ENCODE peak calls at places on chromosomes 1 and 21, in six cellular contexts. G, L, Z, A, X and V are unnamed samples.

GRCh38 chr1:108533351-108534083 is 26.4 kb upstream of the EEIG2 start:
- DNase-seq in X (no peak), A (no peak), L (peak; percentile 47), Z (no peak), G (no peak), V (no peak)

GRCh38 chr1:193539731-193540459 is 353.5 kb upstream of the B3GALT2 start:
- DNase-seq in X (no peak), Z (no peak), G (no peak), L (no peak), A (no peak), V (no peak)

GRCh38 chr1:168469690-168470089 is 74.1 kb downstream of the XCL2 start:
- DNase-seq in A (no peak), Z (peak; percentile 40), G (no peak), X (no peak), L (no peak), V (peak; percentile 77)

GRCh38 chr21:46217511-46218196 is 10.9 kb downstream of the LSS start:
- DNase-seq in L (no peak), A (no peak), X (no peak), Z (no peak), G (no peak), V (no peak)

GRCh38 chr1:22074803-22075202 is 22.3 kb downstream of the CDC42 start:
- DNase-seq in X (no peak), Z (no peak), L (no peak), A (no peak), G (no peak), V (no peak)

GRCh38 chr1:201002510-201002909 is 21.0 kb downstream of the KIF21B start:
- DNase-seq in G (no peak), A (no peak), Z (no peak), L (no peak), X (no peak), V (no peak)

GRCh38 chr1:23371987-23372386 is 2.4 kb upstream of the ZNF436 start:
- DNase-seq in G (peak; percentile 59), X (no peak), L (no peak), Z (no peak), A (no peak), V (no peak)

GRCh38 chr21:41222247-41223068 is 54.5 kb downstream of the BACE2 start:
- DNase-seq in Z (no peak), L (peak; percentile 17), X (no peak), A (no peak), G (no peak), V (no peak)

GRCh38 chr1:54816130-54816529 is 15.0 kb upstream of the TTC22 start:
- DNase-seq in A (no peak), Z (no peak), L (no peak), G (no peak), X (no peak), V (no peak)

GRCh38 chr1:19081218-19081893 is 124.9 kb upstream of the IFFO2 start:
- DNase-seq in L (no peak), G (no peak), Z (peak; percentile 50), A (no peak), X (no peak), V (peak; percentile 74)

GRCh38 chr1:15833069-15833679 is 14.3 kb upstream of the SPEN start:
- DNase-seq in X (no peak), A (no peak), L (peak; percentile 83), Z (no peak), G (peak; percentile 45), V (peak; percentile 28)

GRCh38 chr1:15835741-15836510 is 11.6 kb upstream of the SPEN start:
- DNase-seq in A (peak; percentile 96), L (peak; percentile 100), X (peak; percentile 98), G (peak; percentile 97), Z (peak; percentile 99), V (peak; percentile 99)

GRCh38 chr1:15835205-15835740 is 12.2 kb upstream of the SPEN start:
- DNase-seq in Z (no peak), A (no peak), G (no peak), L (no peak), X (no peak), V (no peak)

GRCh38 chr1:15833842-15834405 is 13.6 kb upstream of the SPEN start:
- DNase-seq in L (no peak), X (no peak), G (no peak), Z (no peak), A (no peak), V (no peak)

DNA sequence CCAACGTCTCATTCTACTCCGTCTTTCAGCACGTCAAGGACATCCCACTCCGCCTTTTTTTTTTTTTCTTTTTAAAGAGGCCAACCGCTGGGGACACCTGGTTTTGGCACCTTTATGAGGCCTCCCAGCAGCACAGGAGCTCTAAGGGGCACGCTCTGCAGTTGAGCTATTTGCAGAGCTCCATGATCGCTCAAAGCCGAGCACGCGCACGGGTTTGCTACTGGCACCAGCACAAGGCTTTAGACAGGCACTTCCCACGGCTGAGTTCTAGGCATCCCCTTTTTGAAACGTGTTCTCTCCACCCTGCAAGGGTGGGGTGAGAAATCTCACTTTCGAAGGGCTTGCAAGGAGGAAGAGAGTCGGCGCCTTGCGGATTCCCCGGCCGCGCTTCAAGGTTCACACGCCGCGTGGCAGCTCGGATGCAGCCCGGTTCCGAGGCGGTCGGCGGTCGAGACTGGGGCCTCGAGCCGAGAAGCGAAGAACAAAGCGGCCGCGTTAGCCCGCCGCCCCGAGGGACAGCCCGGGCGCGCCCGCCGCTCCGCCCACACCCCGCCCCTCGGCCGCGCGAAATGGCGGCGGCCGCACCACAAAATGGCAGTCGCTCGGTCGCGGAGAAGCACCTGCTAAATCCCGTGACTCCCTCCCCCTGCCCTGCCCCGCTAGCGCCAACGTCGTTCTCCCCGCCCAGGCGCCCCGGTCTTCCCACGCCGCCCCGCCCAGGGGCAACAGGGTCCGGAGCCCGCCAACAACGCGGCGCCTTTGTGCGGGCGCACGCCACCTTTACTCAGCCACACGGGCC is 12.9 kb upstream of the SPEN start:
- DNase-seq in Z (peak; percentile 91), X (peak; percentile 89), G (peak; percentile 90), A (peak; percentile 90), L (peak; percentile 86), V (peak; percentile 94)
- H2AFZ ChIP-seq in Z (peak overlapping the region; percentile 98), X (peak overlapping the region; percentile 81), G (no peak overlapping the region), A (no peak overlapping the region), L (peak overlapping the region; percentile 81), V (peak overlapping the region; percentile 64)

GRCh38 chr1:173118404-173118803 is 67.7 kb upstream of the TNFSF18 start:
- DNase-seq in Z (no peak), L (no peak), G (no peak), X (no peak), A (no peak), V (no peak)
- H2BK5ac ChIP-seq in Z (no peak overlapping the region), L (no peak overlapping the region), G (no peak overlapping the region), X (no peak overlapping the region), A (no peak overlapping the region), V (no peak overlapping the region)

DNA sequence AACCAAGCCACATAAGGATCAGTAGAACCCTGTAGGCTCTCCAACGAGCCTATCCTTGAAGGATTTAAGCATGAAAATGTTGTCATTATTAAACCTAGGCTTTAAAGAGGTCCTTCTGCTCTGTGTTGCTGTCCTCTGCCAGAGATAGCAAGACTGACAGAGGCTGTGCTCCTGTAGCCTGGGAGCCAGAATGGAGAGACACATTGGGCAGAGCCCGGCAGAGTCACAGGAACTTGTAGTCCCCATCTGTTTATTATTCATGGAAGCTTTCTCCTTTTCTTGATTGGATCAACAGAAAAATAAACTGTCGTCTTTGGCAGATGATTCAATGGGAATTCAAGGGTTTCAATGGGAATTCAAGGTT is 19.2 kb upstream of the SLAMF1 start:
- DNase-seq in Z (no peak), X (no peak), L (no peak), A (no peak), G (no peak), V (no peak)
- H4K8ac ChIP-seq in Z (no peak overlapping the region), X (no peak overlapping the region), L (no peak overlapping the region), A (no peak overlapping the region), G (no peak overlapping the region), V (peak overlapping the region; percentile 91)

GRCh38 chr21:29637553-29637952 is 302.2 kb downstream of the GRIK1 start:
- DNase-seq in L (no peak), G (no peak), Z (no peak), X (no peak), A (no peak), V (no peak)

GRCh38 chr21:29639366-29640232 is 300.2 kb downstream of the GRIK1 start:
- DNase-seq in A (no peak), L (no peak), Z (no peak), G (no peak), X (no peak), V (no peak)

GRCh38 chr21:29640233-29640554 is 299.6 kb downstream of the GRIK1 start:
- DNase-seq in L (no peak), Z (no peak), X (no peak), A (no peak), G (no peak), V (no peak)

GRCh38 chr21:29638138-29638537 is 301.7 kb downstream of the GRIK1 start:
- DNase-seq in L (no peak), Z (no peak), A (no peak), G (no peak), X (no peak), V (no peak)

GRCh38 chr21:29638761-29639327 is 301.0 kb downstream of the GRIK1 start:
- DNase-seq in L (no peak), Z (no peak), A (no peak), X (no peak), G (no peak), V (no peak)
- H2AFZ ChIP-seq in L (no peak overlapping the region), Z (no peak overlapping the region), A (no peak overlapping the region), X (no peak overlapping the region), G (no peak overlapping the region), V (no peak overlapping the region)

DNA sequence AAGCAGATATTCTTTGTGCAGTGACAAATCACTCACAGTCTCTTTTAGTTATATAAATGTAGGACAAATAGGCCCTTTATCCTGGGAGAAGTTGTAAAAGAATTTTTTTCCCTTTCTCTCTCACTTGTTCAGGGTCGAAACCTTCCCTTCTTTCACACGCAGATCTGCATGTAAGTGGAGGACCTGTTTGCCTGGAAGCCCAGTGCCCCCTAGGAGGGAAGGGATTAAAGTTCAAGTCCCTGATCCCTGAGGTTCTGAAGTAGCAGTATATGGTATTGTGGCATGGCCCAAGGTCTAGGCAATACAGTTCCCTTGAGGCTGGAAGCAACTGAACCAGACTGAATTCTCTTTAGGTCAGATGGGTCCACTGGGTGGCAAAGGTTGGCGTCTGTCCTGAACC is 48.6 kb upstream of the PTGFRN start:
- DNase-seq in L (no peak), A (no peak), X (no peak), G (peak; percentile 48), Z (no peak), V (no peak)
- H2BK5ac ChIP-seq in L (no peak overlapping the region), A (peak overlapping the region; percentile 9), X (no peak overlapping the region), G (no peak overlapping the region), Z (no peak overlapping the region), V (no peak overlapping the region)

GRCh38 chr1:227318003-227318851 is at the start of gene CDC42BPA:
- DNase-seq in A (peak; percentile 80), X (peak; percentile 77), Z (peak; percentile 87), L (peak; percentile 84), G (peak; percentile 81), V (peak; percentile 93)
- H4K8ac ChIP-seq in A (peak within 1 kb of the TSS; percentile 73), X (peak within 1 kb of the TSS; percentile 17), Z (peak within 1 kb of the TSS; percentile 91), L (peak within 1 kb of the TSS; percentile 94), G (no peak within 1 kb of the TSS), V (peak within 1 kb of the TSS; percentile 97)

GRCh38 chr1:163875214-163875926 is 553.6 kb downstream of the NUF2 start:
- DNase-seq in A (no peak), X (no peak), L (no peak), Z (peak; percentile 22), G (no peak), V (peak; percentile 53)
- H2AFZ ChIP-seq in A (peak overlapping the region; percentile 17), X (no peak overlapping the region), L (no peak overlapping the region), Z (no peak overlapping the region), G (no peak overlapping the region), V (no peak overlapping the region)

GRCh38 chr1:94658221-94658620 is 116.7 kb upstream of the F3 start:
- DNase-seq in G (no peak), X (no peak), A (peak; percentile 30), Z (peak; percentile 79), L (no peak), V (peak; percentile 59)
- H2BK5ac ChIP-seq in G (peak overlapping the region; percentile 73), X (no peak overlapping the region), A (peak overlapping the region; percentile 97), Z (peak overlapping the region; percentile 94), L (no peak overlapping the region), V (no peak overlapping the region)